ENCODE peak calls at places on chromosomes 11 and 22, in five cellular contexts. S is CD4-positive, alpha-beta memory T cell; P is right lobe of liver; K is H1; Z is foreskin fibroblast. V is an unnamed sample.

GRCh38 chr11:16809901-16810668 is 71.6 kb downstream of the C11orf58 start:
- DNase-seq in P (peak; percentile 59), K (no peak), S (no peak), Z (peak; percentile 84), V (no peak)

GRCh38 chr22:23801886-23802377 is 15.2 kb downstream of the SMARCB1 start:
- DNase-seq in S (no peak), K (no peak), P (no peak), Z (no peak), V (no peak)

GRCh38 chr11:122697636-122698167 is 42.2 kb downstream of the UBASH3B start:
- DNase-seq in K (no peak), S (peak; percentile 36), P (no peak), Z (peak; percentile 71), V (no peak)

GRCh38 chr11:117743121-117743815 is 53.7 kb downstream of the DSCAML1 start:
- DNase-seq in Z (no peak), K (no peak), P (no peak), S (no peak), V (no peak)

GRCh38 chr11:70155386-70155785 is 47.7 kb upstream of the FADD start:
- DNase-seq in Z (no peak), S (no peak), K (no peak), P (no peak), V (no peak)

GRCh38 chr22:46355369-46355995 is 20.0 kb downstream of the TRMU start:
- DNase-seq in K (no peak), P (peak; percentile 65), S (peak; percentile 55), Z (peak; percentile 76), V (peak; percentile 35)

GRCh38 chr11:47259178-47259977 is 1.6 kb downstream of the NR1H3 start:
- DNase-seq in Z (peak; percentile 72), K (no peak), S (no peak), P (no peak), V (no peak)

GRCh38 chr22:36419177-36419911 is 31.6 kb upstream of the MYH9 start:
- DNase-seq in K (no peak), Z (peak; percentile 86), P (peak; percentile 51), S (no peak), V (no peak)

GRCh38 chr11:20599424-20600346 is at the start of gene SLC6A5:
- DNase-seq in Z (peak; percentile 55), S (no peak), P (peak; percentile 42), K (peak; percentile 49), V (no peak)

GRCh38 chr22:28792491-28793383 is 7.6 kb downstream of the XBP1 start:
- DNase-seq in S (no peak), Z (no peak), K (no peak), P (no peak), V (no peak)

GRCh38 chr22:29031236-29031982 is 30.2 kb downstream of the C22orf31 start:
- DNase-seq in K (peak; percentile 47), P (peak; percentile 60), Z (peak; percentile 97), S (no peak), V (no peak)

GRCh38 chr11:22244986-22245592 is 52.2 kb downstream of the ANO5 start:
- DNase-seq in K (peak; percentile 25), Z (peak; percentile 7), S (peak; percentile 11), P (peak; percentile 25), V (no peak)

GRCh38 chr11:126992065-126992803 is 8.3 kb downstream of the KIRREL3 start:
- DNase-seq in S (no peak), P (no peak), Z (peak; percentile 88), K (no peak), V (no peak)

DNA sequence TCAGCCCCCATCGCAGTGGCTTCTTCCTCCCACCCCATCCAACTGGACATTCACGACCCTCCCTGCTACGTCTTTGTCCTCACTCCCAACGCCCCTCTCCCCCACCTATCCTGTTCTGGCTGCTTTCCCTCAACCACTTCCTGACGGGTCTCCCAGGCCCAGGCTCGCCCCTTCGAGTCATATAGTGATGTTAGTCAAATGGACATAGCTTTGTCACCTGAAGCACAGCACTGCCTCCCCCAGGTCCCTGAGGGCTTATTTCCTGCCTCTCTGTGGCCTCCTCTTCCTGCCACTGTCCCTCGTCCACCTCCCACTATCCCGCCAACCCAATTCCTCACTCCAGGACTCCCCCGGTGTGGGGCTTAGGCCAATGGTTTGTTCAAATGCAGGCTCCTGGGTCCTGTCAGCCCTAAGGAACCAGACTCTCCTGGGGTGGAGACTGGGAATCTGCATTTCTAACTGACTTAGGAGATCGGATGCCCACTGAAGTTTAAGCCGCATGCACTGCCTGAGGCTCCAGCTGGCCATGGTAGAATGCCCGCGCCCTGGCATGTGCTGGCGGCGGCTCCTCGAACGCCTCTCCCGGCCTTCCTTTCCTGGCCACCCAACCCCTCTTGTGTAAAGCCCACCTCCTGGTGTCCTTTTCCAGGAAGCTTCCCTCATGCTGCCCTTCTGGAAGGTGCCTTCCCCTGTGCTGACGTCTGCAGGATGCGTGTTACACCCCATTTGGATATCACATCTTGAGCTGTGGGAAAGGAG is 18.3 kb downstream of the SUN2 start:
- DNase-seq in K (no peak), Z (no peak), P (no peak), S (no peak), V (no peak)
- H3K4me3 ChIP-seq in K (no peak overlapping the region), Z (no peak overlapping the region), P (no peak overlapping the region), S (no peak overlapping the region), V (no peak overlapping the region)

GRCh38 chr11:62506413-62506940 is 40.1 kb downstream of the AHNAK start:
- DNase-seq in Z (no peak), S (no peak), P (no peak), K (no peak), V (no peak)

GRCh38 chr11:62507023-62507422 is 39.6 kb downstream of the AHNAK start:
- DNase-seq in Z (no peak), P (no peak), S (no peak), K (no peak), V (no peak)

GRCh38 chr11:62505112-62505783 is 41.4 kb downstream of the AHNAK start:
- DNase-seq in S (no peak), P (no peak), K (no peak), Z (peak; percentile 22), V (no peak)

GRCh38 chr11:62504158-62504973 is 42.2 kb downstream of the AHNAK start:
- DNase-seq in P (no peak), S (no peak), K (no peak), Z (no peak), V (no peak)

DNA sequence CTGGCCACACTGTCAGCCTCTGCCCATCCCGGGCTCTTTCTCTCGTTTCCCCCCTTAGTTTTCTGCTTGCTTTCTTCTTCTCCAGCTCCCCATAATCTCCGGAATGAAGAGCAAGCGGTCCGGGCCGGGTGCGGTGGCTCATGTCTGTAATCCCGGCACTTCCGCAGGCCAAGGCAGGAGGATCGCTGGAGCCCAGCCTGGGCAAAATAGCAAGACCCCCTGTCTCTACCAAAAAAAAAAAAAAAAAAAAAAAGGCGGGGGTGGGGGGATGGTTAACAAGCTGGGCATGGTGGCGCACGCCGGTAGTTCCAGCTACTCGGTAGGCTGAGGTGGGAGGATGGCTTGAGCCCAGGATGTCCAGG is 40.8 kb downstream of the AHNAK start:
- DNase-seq in S (no peak), Z (peak; percentile 23), P (no peak), K (no peak), V (no peak)
- H3K4me3 ChIP-seq in S (no peak overlapping the region), Z (peak overlapping the region; percentile 24), P (no peak overlapping the region), K (no peak overlapping the region), V (no peak overlapping the region)

GRCh38 chr11:8733847-8734246 is 51.3 kb downstream of the RPL27A start:
- DNase-seq in P (no peak), S (no peak), K (no peak), Z (no peak), V (no peak)

GRCh38 chr11:8730697-8731020 is 48.1 kb downstream of the RPL27A start:
- DNase-seq in K (no peak), S (no peak), P (no peak), Z (no peak), V (no peak)

GRCh38 chr11:8732748-8733241 is 50.2 kb downstream of the RPL27A start:
- DNase-seq in P (peak; percentile 88), K (no peak), Z (peak; percentile 95), S (no peak), V (no peak)

GRCh38 chr11:8731647-8732188 is 49.1 kb downstream of the RPL27A start:
- DNase-seq in K (no peak), Z (no peak), S (no peak), P (no peak), V (no peak)

DNA sequence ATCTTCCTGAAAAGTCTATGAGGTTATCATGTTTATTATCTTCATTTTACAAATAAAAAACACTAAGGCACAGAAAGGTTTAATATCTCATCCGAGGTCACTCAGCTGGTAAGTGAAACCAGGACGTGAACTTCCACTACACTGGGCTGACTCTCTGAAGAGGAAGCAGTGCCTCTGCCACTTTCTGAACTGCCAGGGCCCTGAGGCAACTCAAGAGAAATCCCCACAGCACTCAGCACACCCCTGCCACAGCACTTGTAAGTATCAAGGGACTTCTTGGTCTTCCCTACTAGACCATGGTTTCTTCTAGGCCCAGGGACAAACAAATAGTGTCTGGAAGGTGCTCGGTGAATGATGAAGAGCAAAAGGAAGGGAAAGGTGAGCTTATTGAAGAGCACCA is 49.7 kb downstream of the RPL27A start:
- DNase-seq in K (no peak), S (no peak), Z (peak; percentile 51), P (no peak), V (no peak)
- H3K4me3 ChIP-seq in K (no peak overlapping the region), S (no peak overlapping the region), Z (no peak overlapping the region), P (no peak overlapping the region), V (no peak overlapping the region)

GRCh38 chr22:37610480-37611148 is 2.0 kb downstream of the GGA1 start:
- DNase-seq in S (no peak), K (no peak), P (no peak), Z (no peak), V (no peak)
- H3K4me3 ChIP-seq in S (no peak overlapping the region), K (no peak overlapping the region), P (no peak overlapping the region), Z (peak overlapping the region; percentile 78), V (no peak overlapping the region)

DNA sequence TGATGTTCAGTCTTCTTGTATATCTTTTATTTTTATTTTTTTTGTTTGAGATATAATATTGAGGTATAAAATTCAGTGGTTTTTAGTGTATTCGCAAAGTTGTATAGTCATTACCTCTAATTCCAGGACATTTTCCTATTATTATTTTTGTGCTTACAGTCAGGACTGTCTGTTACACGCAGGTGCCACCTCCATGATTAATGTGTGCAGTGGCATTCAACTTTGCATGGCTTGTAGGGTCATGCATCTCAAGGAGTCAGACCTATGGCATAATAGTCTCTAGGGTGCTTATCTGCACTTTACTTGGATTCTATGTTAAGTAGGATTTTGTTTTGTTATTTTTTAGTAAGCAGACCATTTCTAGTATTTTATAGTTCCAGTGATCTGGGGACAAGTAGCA is 1.0 kb downstream of the CTR9 start:
- DNase-seq in P (no peak), S (no peak), K (no peak), Z (no peak), V (no peak)
- H3K4me3 ChIP-seq in P (peak overlapping the region; percentile 80), S (peak overlapping the region; percentile 96), K (peak overlapping the region; percentile 91), Z (peak overlapping the region; percentile 74), V (peak overlapping the region; percentile 92)

DNA sequence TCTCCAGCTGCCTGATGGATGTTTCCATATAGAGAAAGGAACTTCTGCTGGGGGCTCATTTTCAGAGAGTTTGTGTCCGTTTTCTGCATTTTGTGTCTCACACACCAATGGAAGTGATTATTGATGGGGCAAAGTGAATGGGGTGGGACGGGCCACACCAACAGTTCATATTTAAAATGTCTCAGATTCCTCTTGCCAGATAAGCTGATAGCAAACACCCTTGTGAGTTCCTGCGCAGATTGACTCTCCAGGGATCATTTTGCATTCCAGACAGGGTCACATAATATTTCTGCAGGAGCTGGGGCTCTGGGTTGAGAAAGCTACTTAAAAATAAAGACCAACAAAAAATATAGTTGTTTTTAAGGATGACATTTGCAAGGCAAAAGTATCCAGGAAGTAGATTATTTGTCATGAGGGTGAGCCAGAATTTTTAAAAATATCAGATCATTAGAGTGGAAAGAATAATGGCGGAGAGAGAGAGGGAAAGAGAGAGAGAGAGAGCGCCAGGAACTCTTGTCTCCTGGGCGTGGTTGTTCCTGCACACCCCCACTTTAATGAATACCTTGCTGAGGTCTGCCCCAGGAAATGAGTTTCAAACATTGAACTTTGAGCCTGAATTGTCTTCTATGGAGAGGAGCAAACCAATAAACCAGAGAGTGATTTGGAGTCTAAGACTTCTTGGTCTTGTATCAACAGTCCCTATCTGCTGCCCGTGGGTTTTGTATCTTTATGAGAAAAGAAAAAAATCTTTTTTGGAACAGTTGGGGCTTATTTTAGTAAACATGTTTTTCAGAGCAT is 33.3 kb downstream of the MICAL2 start:
- DNase-seq in S (no peak), K (no peak), P (no peak), Z (no peak), V (no peak)
- H3K4me3 ChIP-seq in S (no peak overlapping the region), K (no peak overlapping the region), P (no peak overlapping the region), Z (no peak overlapping the region), V (no peak overlapping the region)

V was measured in effector memory CD4-positive, alpha-beta T cell.